ENCODE peak calls at places on chromosomes 13 and 19, in ten cellular contexts. One of them, this sample, is unnamed. For H3K4me1, the result is how much of the 10 kb centered on the place peaks cover.

GRCh38 chr13:112768795-112769411 is 79.1 kb downstream of the ATP11A start:
- DNase-seq in A549: no peak
- DNase-seq in tibial nerve: no peak
- DNase-seq in transverse colon: peak
- DNase-seq in ovary: no peak
- DNase-seq in GM12878: peak
- DNase-seq in suprapubic skin: no peak
- DNase-seq in sigmoid colon: no peak
- DNase-seq in esophagus muscularis mucosa: no peak
- DNase-seq in H1: no peak
- DNase-seq in this sample: peak

GRCh38 chr13:107339209-107339608 is 771.3 kb upstream of the ARGLU1 start:
- DNase-seq in A549: no peak
- DNase-seq in tibial nerve: no peak
- DNase-seq in transverse colon: no peak
- DNase-seq in ovary: no peak
- DNase-seq in GM12878: no peak
- DNase-seq in suprapubic skin: no peak
- DNase-seq in sigmoid colon: no peak
- DNase-seq in esophagus muscularis mucosa: no peak
- DNase-seq in H1: no peak
- DNase-seq in this sample: no peak

GRCh38 chr13:110132178-110132975 is 174.6 kb downstream of the COL4A1 start:
- DNase-seq in A549: no peak
- DNase-seq in tibial nerve: no peak
- DNase-seq in transverse colon: no peak
- DNase-seq in ovary: no peak
- DNase-seq in GM12878: no peak
- DNase-seq in suprapubic skin: no peak
- DNase-seq in sigmoid colon: no peak
- DNase-seq in esophagus muscularis mucosa: peak
- DNase-seq in H1: no peak
- DNase-seq in this sample: no peak

GRCh38 chr13:107900775-107901174 is 314.6 kb downstream of the LIG4 start:
- DNase-seq in A549: no peak
- DNase-seq in tibial nerve: no peak
- DNase-seq in transverse colon: no peak
- DNase-seq in ovary: no peak
- DNase-seq in GM12878: no peak
- DNase-seq in suprapubic skin: no peak
- DNase-seq in sigmoid colon: no peak
- DNase-seq in esophagus muscularis mucosa: no peak
- DNase-seq in H1: no peak
- DNase-seq in this sample: no peak

GRCh38 chr19:49557641-49558325 is 22.6 kb downstream of the NOSIP start:
- DNase-seq in A549: no peak
- DNase-seq in tibial nerve: no peak
- DNase-seq in transverse colon: no peak
- DNase-seq in ovary: no peak
- DNase-seq in GM12878: no peak
- DNase-seq in suprapubic skin: no peak
- DNase-seq in sigmoid colon: no peak
- DNase-seq in esophagus muscularis mucosa: no peak
- DNase-seq in H1: no peak
- DNase-seq in this sample: no peak

GRCh38 chr19:31351212-31352193 is 2.3 kb upstream of the TSHZ3 start:
- DNase-seq in A549: peak
- DNase-seq in tibial nerve: no peak
- DNase-seq in transverse colon: peak
- DNase-seq in ovary: peak
- DNase-seq in GM12878: no peak
- DNase-seq in suprapubic skin: no peak
- DNase-seq in sigmoid colon: peak
- DNase-seq in esophagus muscularis mucosa: no peak
- DNase-seq in H1: no peak
- DNase-seq in this sample: no peak

GRCh38 chr19:917323-918151 is at the start of gene KISS1R:
- DNase-seq in A549: peak
- DNase-seq in tibial nerve: no peak
- DNase-seq in transverse colon: no peak
- DNase-seq in ovary: no peak
- DNase-seq in GM12878: no peak
- DNase-seq in suprapubic skin: no peak
- DNase-seq in sigmoid colon: no peak
- DNase-seq in esophagus muscularis mucosa: no peak
- DNase-seq in H1: no peak
- DNase-seq in this sample: peak

GRCh38 chr19:18660051-18660910 is 23.2 kb upstream of the CRTC1 start:
- DNase-seq in A549: peak
- DNase-seq in tibial nerve: peak
- DNase-seq in transverse colon: peak
- DNase-seq in ovary: no peak
- DNase-seq in GM12878: no peak
- DNase-seq in suprapubic skin: no peak
- DNase-seq in sigmoid colon: peak
- DNase-seq in esophagus muscularis mucosa: no peak
- DNase-seq in H1: no peak
- DNase-seq in this sample: no peak

GRCh38 chr13:30895773-30896172 is 10.3 kb upstream of the MEDAG start:
- DNase-seq in A549: no peak
- DNase-seq in tibial nerve: peak
- DNase-seq in transverse colon: no peak
- DNase-seq in ovary: peak
- DNase-seq in GM12878: no peak
- DNase-seq in suprapubic skin: peak
- DNase-seq in sigmoid colon: peak
- DNase-seq in esophagus muscularis mucosa: no peak
- DNase-seq in H1: no peak
- DNase-seq in this sample: no peak

GRCh38 chr13:92317066-92317465 is 909.5 kb upstream of the GPC6 start:
- DNase-seq in A549: no peak
- DNase-seq in tibial nerve: no peak
- DNase-seq in transverse colon: no peak
- DNase-seq in ovary: no peak
- DNase-seq in GM12878: no peak
- DNase-seq in suprapubic skin: no peak
- DNase-seq in sigmoid colon: no peak
- DNase-seq in esophagus muscularis mucosa: no peak
- DNase-seq in H1: no peak
- DNase-seq in this sample: no peak

GRCh38 chr19:54191671-54192453 is 754 bp downstream of the TSEN34 start:
- DNase-seq in A549: no peak
- DNase-seq in tibial nerve: no peak
- DNase-seq in transverse colon: no peak
- DNase-seq in ovary: peak
- DNase-seq in GM12878: no peak
- DNase-seq in suprapubic skin: peak
- DNase-seq in sigmoid colon: peak
- DNase-seq in esophagus muscularis mucosa: no peak
- DNase-seq in H1: no peak
- DNase-seq in this sample: no peak

GRCh38 chr13:31722684-31723083 is 16.6 kb upstream of the RXFP2 start:
- DNase-seq in A549: no peak
- DNase-seq in tibial nerve: no peak
- DNase-seq in transverse colon: no peak
- DNase-seq in ovary: no peak
- DNase-seq in GM12878: no peak
- DNase-seq in suprapubic skin: no peak
- DNase-seq in sigmoid colon: no peak
- DNase-seq in esophagus muscularis mucosa: no peak
- DNase-seq in H1: no peak
- DNase-seq in this sample: no peak

GRCh38 chr19:17052439-17052838 is 22.8 kb downstream of the HAUS8 start:
- DNase-seq in A549: no peak
- DNase-seq in tibial nerve: peak
- DNase-seq in transverse colon: peak
- DNase-seq in ovary: no peak
- DNase-seq in GM12878: no peak
- DNase-seq in suprapubic skin: no peak
- DNase-seq in sigmoid colon: no peak
- DNase-seq in esophagus muscularis mucosa: no peak
- DNase-seq in H1: no peak
- DNase-seq in this sample: peak

GRCh38 chr13:87259479-87260083 is 411.6 kb upstream of the SLITRK5 start:
- DNase-seq in A549: no peak
- DNase-seq in tibial nerve: no peak
- DNase-seq in transverse colon: no peak
- DNase-seq in ovary: no peak
- DNase-seq in GM12878: no peak
- DNase-seq in suprapubic skin: no peak
- DNase-seq in sigmoid colon: no peak
- DNase-seq in esophagus muscularis mucosa: no peak
- DNase-seq in H1: no peak
- DNase-seq in this sample: no peak

GRCh38 chr19:33388817-33389573 is 15.5 kb downstream of the CEBPG start:
- DNase-seq in A549: no peak
- DNase-seq in tibial nerve: no peak
- DNase-seq in transverse colon: no peak
- DNase-seq in ovary: no peak
- DNase-seq in GM12878: no peak
- DNase-seq in suprapubic skin: peak
- DNase-seq in sigmoid colon: peak
- DNase-seq in esophagus muscularis mucosa: no peak
- DNase-seq in H1: no peak
- DNase-seq in this sample: no peak
- H3K4me1 ChIP-seq in A549: under half
- H3K4me1 ChIP-seq in tibial nerve: half or more
- H3K4me1 ChIP-seq in transverse colon: under half
- H3K4me1 ChIP-seq in ovary: under half
- H3K4me1 ChIP-seq in GM12878: under half
- H3K4me1 ChIP-seq in suprapubic skin: half or more
- H3K4me1 ChIP-seq in sigmoid colon: half or more
- H3K4me1 ChIP-seq in esophagus muscularis mucosa: half or more
- H3K4me1 ChIP-seq in H1: under half
- H3K4me1 ChIP-seq in this sample: half or more

GRCh38 chr13:105050696-105051095 is 1484.8 kb downstream of the EFNB2 start:
- DNase-seq in A549: no peak
- DNase-seq in tibial nerve: no peak
- DNase-seq in transverse colon: no peak
- DNase-seq in ovary: no peak
- DNase-seq in GM12878: no peak
- DNase-seq in suprapubic skin: no peak
- DNase-seq in sigmoid colon: no peak
- DNase-seq in esophagus muscularis mucosa: no peak
- DNase-seq in H1: no peak
- DNase-seq in this sample: no peak
- TF ChIP-seq EP300 in A549: no peak
- TF ChIP-seq EP300 in tibial nerve: no peak
- TF ChIP-seq EP300 in transverse colon: no peak
- TF ChIP-seq EP300 in ovary: no peak
- TF ChIP-seq EP300 in GM12878: no peak
- TF ChIP-seq EP300 in suprapubic skin: no peak
- TF ChIP-seq EP300 in sigmoid colon: no peak
- TF ChIP-seq EP300 in esophagus muscularis mucosa: no peak
- TF ChIP-seq EP300 in H1: no peak
- TF ChIP-seq EP300 in this sample: no peak

GRCh38 chr19:46882034-46882433 is 21.2 kb downstream of the ARHGAP35 start:
- DNase-seq in A549: no peak
- DNase-seq in tibial nerve: no peak
- DNase-seq in transverse colon: no peak
- DNase-seq in ovary: no peak
- DNase-seq in GM12878: no peak
- DNase-seq in suprapubic skin: no peak
- DNase-seq in sigmoid colon: no peak
- DNase-seq in esophagus muscularis mucosa: no peak
- DNase-seq in H1: no peak
- DNase-seq in this sample: no peak
- TF ChIP-seq POLR2A in A549: no peak
- TF ChIP-seq POLR2A in tibial nerve: no peak
- TF ChIP-seq POLR2A in transverse colon: no peak
- TF ChIP-seq POLR2A in ovary: no peak
- TF ChIP-seq POLR2A in GM12878: no peak
- TF ChIP-seq POLR2A in suprapubic skin: no peak
- TF ChIP-seq POLR2A in sigmoid colon: no peak
- TF ChIP-seq POLR2A in esophagus muscularis mucosa: no peak
- TF ChIP-seq POLR2A in H1: no peak
- TF ChIP-seq POLR2A in this sample: no peak

DNA sequence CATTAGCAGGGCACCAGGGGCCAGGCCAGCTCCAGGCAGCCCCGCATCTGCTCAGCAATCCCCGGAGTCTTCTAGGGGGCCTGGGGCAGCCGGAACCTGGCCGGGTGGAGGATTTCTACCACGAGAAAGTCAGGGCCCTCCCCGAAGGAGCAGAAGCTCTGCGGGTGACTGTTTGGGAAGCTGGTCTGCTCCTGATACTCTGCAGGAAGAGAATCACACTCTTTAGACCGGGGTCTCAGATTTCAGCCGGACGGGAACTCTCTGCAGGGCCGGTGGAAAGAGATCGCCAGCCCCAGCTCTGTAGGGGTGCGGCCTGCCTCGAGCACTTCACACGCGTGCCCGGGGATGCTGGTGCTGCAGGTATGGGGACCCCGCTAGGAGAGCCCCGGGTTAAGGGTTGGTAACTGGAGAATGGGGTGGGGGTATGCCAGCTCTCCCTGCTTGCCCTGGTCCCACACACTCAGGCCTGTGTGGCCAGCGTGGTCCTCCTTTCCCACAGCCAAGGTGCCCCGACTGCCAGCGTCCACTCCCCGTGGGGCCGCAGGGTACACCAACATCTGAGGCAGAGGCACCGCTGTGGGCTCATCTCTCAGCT is 20.1 kb downstream of the RASA3 start:
- DNase-seq in A549: no peak
- DNase-seq in tibial nerve: no peak
- DNase-seq in transverse colon: peak
- DNase-seq in ovary: peak
- DNase-seq in GM12878: no peak
- DNase-seq in suprapubic skin: peak
- DNase-seq in sigmoid colon: peak
- DNase-seq in esophagus muscularis mucosa: no peak
- DNase-seq in H1: no peak
- DNase-seq in this sample: no peak
- H3K4me1 ChIP-seq in A549: under half
- H3K4me1 ChIP-seq in tibial nerve: under half
- H3K4me1 ChIP-seq in transverse colon: under half
- H3K4me1 ChIP-seq in ovary: under half
- H3K4me1 ChIP-seq in GM12878: under half
- H3K4me1 ChIP-seq in suprapubic skin: under half
- H3K4me1 ChIP-seq in sigmoid colon: under half
- H3K4me1 ChIP-seq in esophagus muscularis mucosa: half or more
- H3K4me1 ChIP-seq in H1: under half
- H3K4me1 ChIP-seq in this sample: half or more

DNA sequence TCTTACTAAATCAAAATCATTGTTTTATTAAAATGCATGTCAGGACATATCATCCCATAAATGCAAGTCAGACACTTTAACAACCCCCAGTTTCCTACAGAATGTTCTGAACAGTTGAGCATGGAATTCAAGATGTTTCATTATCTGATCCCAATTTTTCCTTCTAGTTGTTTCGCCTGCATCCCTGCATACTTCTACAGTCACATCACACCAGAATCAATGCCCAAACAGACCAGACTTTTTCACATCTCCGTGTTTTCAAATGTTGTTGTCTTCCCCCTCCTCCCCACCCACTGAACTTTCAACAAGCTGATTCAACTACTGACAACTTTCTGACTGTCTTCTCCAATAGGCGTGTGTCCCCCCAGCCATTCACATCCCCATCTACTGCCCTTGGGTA is 48.6 kb downstream of the LHFPL6 start:
- DNase-seq in A549: no peak
- DNase-seq in tibial nerve: no peak
- DNase-seq in transverse colon: no peak
- DNase-seq in ovary: no peak
- DNase-seq in GM12878: no peak
- DNase-seq in suprapubic skin: no peak
- DNase-seq in sigmoid colon: no peak
- DNase-seq in esophagus muscularis mucosa: no peak
- DNase-seq in H1: no peak
- DNase-seq in this sample: no peak
- TF ChIP-seq EP300 in A549: no peak
- TF ChIP-seq EP300 in tibial nerve: no peak
- TF ChIP-seq EP300 in transverse colon: no peak
- TF ChIP-seq EP300 in ovary: no peak
- TF ChIP-seq EP300 in GM12878: no peak
- TF ChIP-seq EP300 in suprapubic skin: no peak
- TF ChIP-seq EP300 in sigmoid colon: no peak
- TF ChIP-seq EP300 in esophagus muscularis mucosa: no peak
- TF ChIP-seq EP300 in H1: no peak
- TF ChIP-seq EP300 in this sample: no peak